ENCODE peak calls at places on chromosome 12, in nine cellular contexts. D, F, P, L, B, M, Q, S and G are unnamed samples.

GRCh38 chr12:67048371-67048770 is 220.8 kb upstream of the CAND1 start:
- DNase-seq in D (no peak), F (no peak), P (no peak), L (no peak), B (no peak), M (no peak), Q (no peak), S (no peak), G (no peak)

GRCh38 chr12:119071176-119071575 is 89.8 kb downstream of the SRRM4 start:
- DNase-seq in D (no peak), F (no peak), P (no peak), L (no peak), B (no peak), M (no peak), Q (no peak), S (no peak), G (no peak)

GRCh38 chr12:39846971-39847661 is 227.5 kb upstream of the ABCD2 start:
- DNase-seq in D (peak), F (no peak), P (peak), L (no peak), B (peak), M (peak), Q (no peak), S (no peak), G (peak)

GRCh38 chr12:75823475-75823874 is 208.1 kb downstream of the PHLDA1 start:
- DNase-seq in D (peak), F (peak), P (no peak), L (no peak), B (peak), M (no peak), Q (no peak), S (no peak), G (no peak)

GRCh38 chr12:3553681-3554546 is 62.9 kb downstream of the PRMT8 start:
- DNase-seq in D (no peak), F (peak), P (peak), L (no peak), B (peak), M (no peak), Q (no peak), S (no peak), G (no peak)

GRCh38 chr12:49585477-49586445 is 17.8 kb upstream of the MCRS1 start:
- DNase-seq in D (no peak), F (no peak), P (no peak), L (no peak), B (no peak), M (no peak), Q (no peak), S (no peak), G (no peak)

GRCh38 chr12:31234955-31235867 is 90.7 kb downstream of the SINHCAF start:
- DNase-seq in D (peak), F (peak), P (peak), L (no peak), B (peak), M (peak), Q (peak), S (no peak), G (peak)

GRCh38 chr12:133190176-133190575 is 8.9 kb downstream of the ZNF268 start:
- DNase-seq in D (no peak), F (no peak), P (no peak), L (no peak), B (no peak), M (no peak), Q (no peak), S (no peak), G (no peak)

GRCh38 chr12:114529956-114530355 is 124.0 kb upstream of the TBX5 start:
- DNase-seq in D (peak), F (no peak), P (no peak), L (no peak), B (no peak), M (peak), Q (no peak), S (no peak), G (no peak)

GRCh38 chr12:113186033-113186365 is 478 bp downstream of the RITA1 start:
- DNase-seq in D (no peak), F (no peak), P (no peak), L (no peak), B (peak), M (no peak), Q (peak), S (no peak), G (peak)

GRCh38 chr12:49367381-49368239 is at the start of gene SPATS2:
- DNase-seq in D (peak), F (peak), P (peak), L (no peak), B (peak), M (peak), Q (no peak), S (no peak), G (no peak)

GRCh38 chr12:24198070-24198469 is 248.6 kb upstream of the SOX5 start:
- DNase-seq in D (peak), F (peak), P (no peak), L (no peak), B (peak), M (no peak), Q (no peak), S (no peak), G (no peak)

GRCh38 chr12:104603545-104603973 is 146.8 kb downstream of the CHST11 start:
- DNase-seq in D (peak), F (peak), P (peak), L (no peak), B (no peak), M (no peak), Q (peak), S (no peak), G (peak)

GRCh38 chr12:69239922-69240624 is 704 bp downstream of the CPSF6 start:
- DNase-seq in D (peak), F (peak), P (peak), L (peak), B (peak), M (peak), Q (no peak), S (peak), G (peak)